ENCODE peak calls at places on chromosomes 16 and 17, in five cellular contexts. I is lung, H is right atrium auricular region, E is A549, J is kidney. R is an unnamed sample.

GRCh38 chr17:41308251-41308917 is 725 bp downstream of the KRTAP16-1 start:
- DNase-seq in E (no peak), H (no peak), J (peak), I (no peak), R (no peak)

GRCh38 chr16:72085002-72085401 is 8.4 kb downstream of the TXNL4B start:
- DNase-seq in H (no peak), J (no peak), I (no peak), E (no peak), R (no peak)

GRCh38 chr17:45284176-45285140 is 22.6 kb upstream of the SPATA32 start:
- DNase-seq in J (peak), E (no peak), H (no peak), I (no peak), R (no peak)

GRCh38 chr17:15490634-15491261 is 23.3 kb upstream of the CDRT4 start:
- DNase-seq in I (peak), E (no peak), J (peak), H (peak), R (no peak)

GRCh38 chr17:32854834-32855389 is 22.0 kb downstream of the MYO1D start:
- DNase-seq in J (no peak), H (no peak), E (no peak), I (no peak), R (no peak)

GRCh38 chr17:44416558-44417289 is 27.3 kb upstream of the ITGA2B start:
- DNase-seq in H (no peak), J (no peak), E (no peak), I (no peak), R (no peak)

GRCh38 chr17:81004336-81005015 is 12.8 kb downstream of the CHMP6 start:
- DNase-seq in J (peak), I (no peak), E (no peak), H (no peak), R (no peak)

GRCh38 chr16:85380002-85380395 is 233.1 kb upstream of the GSE1 start:
- DNase-seq in E (no peak), I (no peak), J (no peak), H (no peak), R (no peak)

GRCh38 chr17:40355123-40355803 is 9.3 kb downstream of the GJD3 start:
- DNase-seq in H (peak), J (peak), I (peak), E (peak), R (no peak)

GRCh38 chr17:72334205-72334604 is 213.4 kb downstream of the SOX9 start:
- DNase-seq in H (no peak), J (no peak), I (no peak), E (no peak), R (peak)

GRCh38 chr17:41907185-41907556 is 11.6 kb downstream of the ACLY start:
- DNase-seq in E (peak), I (no peak), J (no peak), H (no peak), R (peak)

GRCh38 chr17:27845264-27846041 is 45.1 kb upstream of the NOS2 start:
- DNase-seq in J (no peak), E (no peak), H (no peak), I (no peak), R (no peak)

GRCh38 chr17:7130626-7131467 is 16.2 kb upstream of the ASGR2 start:
- DNase-seq in J (peak), H (no peak), E (no peak), I (no peak), R (no peak)

GRCh38 chr17:43021739-43022512 is at the start of gene VAT1:
- DNase-seq in I (peak), E (peak), J (peak), H (no peak), R (no peak)

GRCh38 chr17:77125432-77125901 is 15.3 kb upstream of the SEC14L1 start:
- DNase-seq in I (no peak), E (peak), H (no peak), J (no peak), R (no peak)

GRCh38 chr17:56594528-56595418 is 1.3 kb downstream of the NOG start:
- DNase-seq in E (peak), J (no peak), H (no peak), I (no peak), R (no peak)

GRCh38 chr17:81871387-81872120 is 417 bp upstream of the ARHGDIA start:
- DNase-seq in J (peak), H (peak), E (peak), I (peak), R (peak)

GRCh38 chr17:75517277-75517865 is 1.0 kb downstream of the TSEN54 start:
- DNase-seq in E (peak), H (no peak), J (no peak), I (no peak), R (no peak)
- TF ChIP-seq CTCF in E (no peak), H (no peak), J (no peak), I (no peak), R (no peak)

GRCh38 chr16:68972720-68973119 is 129.4 kb downstream of the TANGO6 start:
- DNase-seq in H (no peak), E (peak), J (no peak), I (no peak), R (no peak)
- TF ChIP-seq CTCF in H (no peak), E (peak), J (no peak), I (no peak), R (peak)

GRCh38 chr17:1829189-1829578 is 518 bp downstream of the SMYD4 start:
- DNase-seq in J (no peak), E (no peak), H (no peak), I (no peak), R (no peak)

GRCh38 chr17:1834378-1835149 is 4.8 kb downstream of the RPA1 start:
- DNase-seq in I (no peak), J (no peak), H (no peak), E (no peak), R (no peak)

GRCh38 chr17:1830288-1830687 is 483 bp downstream of the RPA1 start:
- DNase-seq in J (no peak), H (no peak), I (no peak), E (peak), R (no peak)

GRCh38 chr17:1829579-1830257 is at the start of the genes RPA1 and SMYD4:
- DNase-seq in E (peak), I (peak), J (peak), H (peak), R (peak)
- TF ChIP-seq CTCF in E (no peak), I (no peak), J (no peak), H (no peak), R (no peak)

DNA sequence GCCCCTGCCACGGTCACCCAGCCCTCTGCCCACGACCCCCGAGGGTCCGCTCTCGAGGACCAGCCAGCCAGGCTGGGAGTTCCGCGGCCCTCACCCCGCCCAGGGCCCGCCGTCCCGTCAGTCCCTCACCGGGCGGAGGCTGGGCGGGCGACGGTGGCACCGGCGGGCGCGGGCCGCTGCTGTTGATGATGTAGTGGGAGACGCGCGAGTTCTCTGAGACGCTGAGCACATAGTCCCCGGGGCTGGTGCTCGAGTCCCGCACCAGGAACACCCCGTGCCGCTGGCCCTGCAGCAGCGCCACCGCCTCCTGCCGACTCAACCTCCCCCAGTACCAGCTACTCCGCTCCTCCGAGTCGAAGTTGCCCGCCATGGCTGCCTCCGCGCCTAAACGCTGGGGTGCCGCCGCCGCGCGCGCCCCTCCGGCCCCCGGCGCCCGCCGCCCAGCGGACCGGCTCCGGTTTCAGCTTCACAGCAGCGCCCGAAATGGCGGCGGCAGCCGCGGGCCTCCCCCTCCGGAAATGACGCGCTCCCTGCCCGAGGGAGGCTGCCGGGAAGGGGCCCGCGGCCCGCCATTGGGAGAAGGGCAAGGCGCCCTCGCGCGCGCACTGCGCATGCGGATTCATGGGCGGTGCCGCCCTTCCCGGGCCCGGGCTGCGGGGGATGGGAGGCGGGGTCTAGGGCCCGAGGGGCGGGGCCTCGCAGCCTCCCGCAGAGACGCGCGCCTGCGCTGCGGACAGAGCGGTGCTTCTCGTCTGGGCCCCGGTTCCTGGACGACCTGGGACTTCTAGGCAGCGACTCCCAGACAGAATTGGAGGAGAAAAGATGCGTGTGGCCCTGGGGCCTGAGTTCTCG is at the start of gene CRK:
- DNase-seq in J (peak), H (peak), E (peak), I (peak), R (peak)
- TF ChIP-seq CTCF in J (no peak), H (no peak), E (no peak), I (no peak), R (no peak)

DNA sequence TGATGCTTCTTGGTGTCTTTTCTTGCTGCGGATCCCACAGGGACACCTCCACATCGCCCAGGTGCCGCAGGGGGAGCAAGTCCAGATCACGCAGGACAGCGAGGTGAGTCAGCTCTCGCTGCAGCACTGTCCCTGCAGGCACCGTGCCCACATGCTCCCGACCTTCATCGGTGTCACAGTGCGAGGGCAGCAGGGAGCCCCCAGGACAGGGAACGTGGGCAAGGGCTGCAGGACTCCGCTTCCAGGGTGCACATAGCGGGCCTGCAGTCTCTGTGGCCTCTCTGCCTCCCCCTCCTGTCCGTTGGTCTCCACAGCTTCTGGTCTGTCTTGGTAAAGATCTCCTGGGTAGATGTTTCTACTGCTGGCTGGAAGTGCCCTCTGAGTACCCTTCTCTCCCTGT is 84.1 kb downstream of the BANP start:
- DNase-seq in H (no peak), I (no peak), J (peak), E (no peak), R (no peak)
- TF ChIP-seq CTCF in H (no peak), I (no peak), J (no peak), E (no peak), R (no peak)

GRCh38 chr17:5078106-5079028 is at the start of gene ZFP3:
- DNase-seq in J (peak), H (peak), I (peak), E (peak), R (peak)
- TF ChIP-seq CTCF in J (peak), H (no peak), I (no peak), E (no peak), R (peak)

R was measured in AG09319.